ENCODE peak calls at places on chromosomes 16 and 17, in six cellular contexts. W is H9, X is MM.1S, A is GM23338, L is PC-9, N is IMR-90. J is an unnamed sample.

GRCh38 chr17:58329035-58329807 is 626 bp upstream of the TSPOAP1 start:
- DNase-seq in N (no peak), L (no peak), X (peak; percentile 96), A (peak; percentile 77), W (no peak), J (peak; percentile 99)

GRCh38 chr17:19911033-19911432 is 43.3 kb upstream of the ULK2 start:
- DNase-seq in N (no peak), L (no peak), W (no peak), A (peak; percentile 47), X (no peak), J (no peak)

GRCh38 chr16:3654249-3654991 is at the start of gene DNASE1:
- DNase-seq in X (peak; percentile 62), N (peak; percentile 36), L (no peak), W (peak; percentile 86), A (peak; percentile 93), J (peak; percentile 90)

GRCh38 chr17:4678448-4679026 is 25.4 kb downstream of the PELP1 start:
- DNase-seq in A (no peak), X (no peak), N (peak; percentile 96), L (peak; percentile 92), W (no peak), J (no peak)

GRCh38 chr16:76963614-76964315 is 227.2 kb upstream of the MON1B start:
- DNase-seq in W (no peak), N (no peak), A (no peak), L (no peak), X (peak; percentile 80), J (peak; percentile 93)

GRCh38 chr17:80800775-80801391 is 190.8 kb upstream of the CHMP6 start:
- DNase-seq in L (no peak), A (no peak), X (no peak), N (no peak), W (peak; percentile 32), J (no peak)

GRCh38 chr17:77872199-77872598 is 86.3 kb upstream of the TNRC6C start:
- DNase-seq in X (no peak), L (no peak), N (no peak), A (no peak), W (no peak), J (no peak)

GRCh38 chr17:74742978-74743545 is 5.4 kb upstream of the NHERF1 start:
- DNase-seq in W (no peak), A (no peak), N (no peak), L (no peak), X (no peak), J (no peak)

GRCh38 chr17:20228410-20228809 is 219.3 kb downstream of the SPECC1 start:
- DNase-seq in L (no peak), X (no peak), W (no peak), A (no peak), N (no peak), J (no peak)

GRCh38 chr16:30780021-30780420 is 7.0 kb downstream of the ZNF629 start:
- DNase-seq in N (no peak), X (no peak), A (no peak), L (no peak), W (no peak), J (no peak)

GRCh38 chr17:66667090-66667489 is 167.8 kb upstream of the CACNG5 start:
- DNase-seq in N (no peak), W (no peak), X (no peak), A (no peak), L (no peak), J (no peak)

GRCh38 chr16:57566436-57566835 is 24.0 kb downstream of the ADGRG5 start:
- DNase-seq in L (no peak), W (no peak), A (no peak), N (no peak), X (no peak), J (no peak)

GRCh38 chr17:9053406-9053805 is 32.1 kb downstream of the NTN1 start:
- DNase-seq in A (no peak), X (no peak), N (no peak), W (no peak), L (no peak), J (no peak)

GRCh38 chr17:1769826-1770477 is 8.1 kb downstream of the SERPINF1 start:
- DNase-seq in W (peak; percentile 88), A (peak; percentile 91), N (no peak), X (no peak), L (peak; percentile 76), J (peak; percentile 71)

GRCh38 chr16:8032406-8032805 is 557.9 kb downstream of the TMEM114 start:
- DNase-seq in W (no peak), A (no peak), X (no peak), N (no peak), L (no peak), J (no peak)

GRCh38 chr17:41002814-41003213 is 3.1 kb upstream of the KRTAP3-2 start:
- DNase-seq in X (no peak), N (peak; percentile 17), W (no peak), L (no peak), A (no peak), J (no peak)

GRCh38 chr17:65656390-65657250 is 95.2 kb upstream of the AXIN2 start:
- DNase-seq in X (no peak), L (no peak), N (peak; percentile 26), A (no peak), W (no peak), J (no peak)

GRCh38 chr16:4385066-4385788 is 13.6 kb downstream of the VASN start:
- DNase-seq in X (no peak), A (no peak), L (no peak), N (no peak), W (no peak), J (no peak)

GRCh38 chr16:72474511-72475123 is 302.7 kb upstream of the PMFBP1 start:
- DNase-seq in W (no peak), L (peak; percentile 56), N (peak; percentile 78), A (no peak), X (peak; percentile 45), J (no peak)
- H2AFZ ChIP-seq in W (no peak overlapping the region), L (no peak overlapping the region), N (no peak overlapping the region), A (no peak overlapping the region), X (no peak overlapping the region), J (no peak overlapping the region)

GRCh38 chr16:49499018-49499785 is 125.6 kb downstream of the C16orf78 start:
- DNase-seq in X (no peak), A (no peak), N (no peak), W (no peak), L (no peak), J (no peak)
- H3K4me2 ChIP-seq in X (no peak overlapping the region), A (no peak overlapping the region), N (no peak overlapping the region), W (no peak overlapping the region), L (no peak overlapping the region), J (peak overlapping the region; percentile 40)

DNA sequence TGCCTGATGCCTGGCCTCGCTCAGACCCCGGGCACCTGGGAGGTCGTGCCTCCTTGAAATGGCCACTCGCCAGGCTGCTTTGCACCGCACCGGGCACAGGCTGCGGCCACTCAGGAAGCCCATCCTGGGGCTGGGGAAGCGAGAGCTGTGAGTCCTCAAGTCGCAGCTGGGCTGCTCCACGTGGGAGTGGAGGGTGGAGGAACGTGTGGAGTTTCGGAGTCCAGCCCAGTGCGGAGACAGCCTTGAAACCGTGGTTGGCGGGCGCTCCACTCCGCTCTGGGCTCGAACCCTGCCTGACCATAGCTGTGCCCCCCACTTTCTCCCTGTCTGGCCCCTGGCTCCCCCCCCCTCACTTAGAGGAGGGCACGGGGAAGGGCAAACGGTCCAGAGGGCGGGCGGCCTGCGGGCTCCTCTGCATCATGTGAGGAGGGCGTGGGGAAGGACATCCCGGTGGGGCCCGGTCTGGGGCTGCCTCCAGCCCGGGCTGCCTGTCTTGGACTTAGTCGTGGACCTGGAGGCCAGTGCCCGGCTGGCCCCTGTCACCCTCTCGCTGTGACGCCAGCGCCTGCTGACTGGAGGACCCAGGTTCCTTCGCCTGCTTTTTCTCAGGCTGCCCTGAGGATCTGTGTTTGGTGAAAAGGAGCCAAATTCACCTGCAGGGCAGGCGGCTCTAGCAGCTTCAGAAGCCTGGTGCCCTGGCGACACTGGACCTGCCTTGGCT is 2.5 kb downstream of the UBE2I start:
- DNase-seq in A (no peak), L (no peak), X (no peak), W (no peak), N (peak; percentile 17), J (no peak)
- H4K20me1 ChIP-seq in A (peaks cover 44% of the 10 kb centered on the region), L (peaks cover 70% of the 10 kb centered on the region), X (peaks cover 44% of the 10 kb centered on the region), W (peaks cover 5% of the 10 kb centered on the region), N (peaks cover 70% of the 10 kb centered on the region), J (peaks cover 47% of the 10 kb centered on the region)

DNA sequence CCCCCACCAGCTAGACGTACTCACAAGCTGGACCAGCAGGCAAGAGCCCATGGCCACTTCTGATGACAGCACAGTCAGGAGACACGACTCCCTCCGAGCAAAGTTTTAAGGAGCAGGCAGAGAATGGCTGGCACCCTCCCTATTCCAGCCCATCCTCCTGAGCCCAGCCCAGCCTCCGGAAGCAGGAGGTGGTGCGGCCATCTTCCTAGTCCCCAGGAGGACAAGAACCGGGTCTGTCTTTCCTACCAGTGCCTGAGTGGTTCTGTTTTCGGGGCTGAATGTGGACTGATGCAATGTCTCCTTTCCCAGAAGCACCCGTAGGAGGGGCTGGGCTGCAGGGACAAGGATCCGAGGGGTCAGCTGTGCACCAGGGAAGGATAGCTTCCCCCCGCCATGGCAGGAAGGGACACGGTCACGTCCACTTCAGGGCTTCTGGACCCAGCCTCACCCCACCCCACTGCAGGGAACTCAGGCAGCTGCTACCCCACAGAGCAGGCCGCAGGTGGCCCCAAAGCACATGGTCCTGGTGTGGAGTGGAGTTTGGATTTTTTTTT is 41.7 kb upstream of the CBFA2T3 start:
- DNase-seq in W (no peak), L (no peak), A (no peak), N (no peak), X (no peak), J (no peak)
- H2AFZ ChIP-seq in W (no peak overlapping the region), L (no peak overlapping the region), A (peak overlapping the region; percentile 32), N (no peak overlapping the region), X (no peak overlapping the region), J (no peak overlapping the region)

DNA sequence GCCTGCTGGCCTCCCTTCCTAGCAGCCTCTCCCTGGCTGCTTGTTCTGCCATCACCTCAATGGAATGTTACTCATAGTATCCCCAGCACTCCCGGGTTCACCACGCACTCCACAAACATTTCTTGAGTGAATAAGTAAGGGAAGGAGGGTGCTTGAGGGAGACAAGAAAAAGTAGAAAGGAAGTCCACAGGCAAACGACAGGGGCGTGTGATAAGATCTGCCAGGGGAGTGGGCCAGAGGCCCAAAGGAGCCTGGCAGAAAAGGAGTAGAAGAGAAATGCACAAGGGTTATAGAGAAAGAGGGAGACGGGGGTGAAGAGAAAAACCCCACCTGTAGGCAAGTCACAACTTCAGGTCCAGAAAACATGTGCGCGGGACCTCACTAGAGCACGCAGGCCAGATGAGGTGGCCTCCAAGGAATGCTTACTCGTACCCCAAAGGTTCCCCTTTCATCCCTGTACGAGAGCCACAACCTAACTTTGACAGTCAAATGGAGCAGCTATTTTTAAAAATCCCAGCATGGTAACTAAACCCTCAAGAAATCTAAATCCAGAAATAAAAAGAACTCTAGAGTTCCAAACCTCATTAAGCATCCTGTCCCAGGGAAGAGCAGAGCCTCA is 6.6 kb downstream of the ZDHHC7 start:
- DNase-seq in N (peak; percentile 95), L (peak; percentile 69), A (no peak), X (no peak), W (no peak), J (no peak)
- H3K4me2 ChIP-seq in N (peak overlapping the region; percentile 80), L (peak overlapping the region; percentile 57), A (no peak overlapping the region), X (no peak overlapping the region), W (no peak overlapping the region), J (peak overlapping the region; percentile 75)

GRCh38 chr17:48996696-48997102 is 486 bp upstream of the IGF2BP1 start:
- DNase-seq in L (no peak), W (no peak), N (no peak), X (no peak), A (no peak), J (no peak)
- H4K20me1 ChIP-seq in L (no peaks in the 10 kb centered on the region), W (no peaks in the 10 kb centered on the region), N (peaks cover 2% of the 10 kb centered on the region), X (peaks cover 2% of the 10 kb centered on the region), A (peaks cover 7% of the 10 kb centered on the region), J (no peaks in the 10 kb centered on the region)

GRCh38 chr17:6456321-6456720 is 12.1 kb downstream of the PIMREG start:
- DNase-seq in X (no peak), L (no peak), A (no peak), W (no peak), N (no peak), J (no peak)
- H2AFZ ChIP-seq in X (no peak overlapping the region), L (no peak overlapping the region), A (no peak overlapping the region), W (no peak overlapping the region), N (no peak overlapping the region), J (no peak overlapping the region)

J was measured in Karpas-422.